ENCODE peak calls at places on chromosomes 6 and 20, in eight cellular contexts. One of them, this sample, is unnamed.

GRCh38 chr6:109483744-109484075 is 691 bp upstream of the ZBTB24 start:
- DNase-seq in lung: no peak
- DNase-seq in astrocyte of the spinal cord: no peak
- DNase-seq in A549: no peak
- DNase-seq in heart right ventricle: no peak
- DNase-seq in neural progenitor cell: no peak
- DNase-seq in H9: no peak
- DNase-seq in OCI-LY7: no peak
- DNase-seq in this sample: no peak

GRCh38 chr6:110446405-110446804 is 30.0 kb downstream of the SLC22A16 start:
- DNase-seq in neural progenitor cell: no peak
- DNase-seq in H9: no peak
- DNase-seq in A549: no peak
- DNase-seq in astrocyte of the spinal cord: no peak
- DNase-seq in OCI-LY7: no peak
- DNase-seq in heart right ventricle: no peak
- DNase-seq in lung: no peak
- DNase-seq in this sample: no peak

GRCh38 chr20:38202153-38202981 is 37.3 kb upstream of the TGM2 start:
- DNase-seq in H9: no peak
- DNase-seq in heart right ventricle: no peak
- DNase-seq in A549: no peak
- DNase-seq in OCI-LY7: no peak
- DNase-seq in lung: no peak
- DNase-seq in neural progenitor cell: no peak
- DNase-seq in astrocyte of the spinal cord: no peak
- DNase-seq in this sample: no peak

GRCh38 chr20:47669927-47670890 is 115.1 kb downstream of the SULF2 start:
- DNase-seq in astrocyte of the spinal cord: no peak
- DNase-seq in A549: no peak
- DNase-seq in heart right ventricle: no peak
- DNase-seq in lung: no peak
- DNase-seq in H9: no peak
- DNase-seq in OCI-LY7: no peak
- DNase-seq in neural progenitor cell: no peak
- DNase-seq in this sample: no peak

GRCh38 chr6:74366634-74367033 is 670.6 kb downstream of the CD109 start:
- DNase-seq in OCI-LY7: no peak
- DNase-seq in heart right ventricle: no peak
- DNase-seq in neural progenitor cell: no peak
- DNase-seq in H9: no peak
- DNase-seq in A549: no peak
- DNase-seq in lung: no peak
- DNase-seq in astrocyte of the spinal cord: peak
- DNase-seq in this sample: no peak

GRCh38 chr6:156687875-156688549 is 89.2 kb upstream of the ARID1B start:
- DNase-seq in neural progenitor cell: peak
- DNase-seq in OCI-LY7: peak
- DNase-seq in H9: peak
- DNase-seq in heart right ventricle: no peak
- DNase-seq in astrocyte of the spinal cord: peak
- DNase-seq in A549: no peak
- DNase-seq in lung: no peak
- DNase-seq in this sample: peak

GRCh38 chr6:5175635-5176034 is 85.1 kb downstream of the LYRM4 start:
- DNase-seq in heart right ventricle: no peak
- DNase-seq in neural progenitor cell: no peak
- DNase-seq in lung: no peak
- DNase-seq in OCI-LY7: no peak
- DNase-seq in astrocyte of the spinal cord: no peak
- DNase-seq in H9: no peak
- DNase-seq in A549: no peak
- DNase-seq in this sample: no peak

GRCh38 chr6:57242505-57242904 is 20.4 kb upstream of the RAB23 start:
- DNase-seq in lung: no peak
- DNase-seq in A549: peak
- DNase-seq in H9: no peak
- DNase-seq in astrocyte of the spinal cord: peak
- DNase-seq in neural progenitor cell: no peak
- DNase-seq in OCI-LY7: no peak
- DNase-seq in heart right ventricle: no peak
- DNase-seq in this sample: no peak

GRCh38 chr6:105196076-105196475 is 16.3 kb upstream of the POPDC3 start:
- DNase-seq in lung: no peak
- DNase-seq in astrocyte of the spinal cord: no peak
- DNase-seq in H9: no peak
- DNase-seq in neural progenitor cell: no peak
- DNase-seq in heart right ventricle: no peak
- DNase-seq in OCI-LY7: no peak
- DNase-seq in A549: no peak
- DNase-seq in this sample: no peak

GRCh38 chr6:34246563-34247391 is 2.0 kb downstream of the SMIM29 start:
- DNase-seq in OCI-LY7: peak
- DNase-seq in neural progenitor cell: peak
- DNase-seq in heart right ventricle: no peak
- DNase-seq in lung: no peak
- DNase-seq in H9: peak
- DNase-seq in astrocyte of the spinal cord: peak
- DNase-seq in A549: no peak
- DNase-seq in this sample: peak

GRCh38 chr6:16762547-16763477 is 1.6 kb upstream of the ATXN1 start:
- DNase-seq in lung: peak
- DNase-seq in OCI-LY7: peak
- DNase-seq in astrocyte of the spinal cord: peak
- DNase-seq in H9: peak
- DNase-seq in A549: peak
- DNase-seq in neural progenitor cell: peak
- DNase-seq in heart right ventricle: peak
- DNase-seq in this sample: peak

GRCh38 chr6:112592159-112592558 is 245.0 kb downstream of the RFPL4B start:
- DNase-seq in H9: no peak
- DNase-seq in OCI-LY7: no peak
- DNase-seq in A549: no peak
- DNase-seq in heart right ventricle: no peak
- DNase-seq in astrocyte of the spinal cord: no peak
- DNase-seq in lung: no peak
- DNase-seq in neural progenitor cell: no peak
- DNase-seq in this sample: no peak

GRCh38 chr6:17042422-17043147 is 59.3 kb upstream of the STMND1 start:
- DNase-seq in H9: peak
- DNase-seq in A549: peak
- DNase-seq in neural progenitor cell: peak
- DNase-seq in OCI-LY7: no peak
- DNase-seq in lung: no peak
- DNase-seq in heart right ventricle: peak
- DNase-seq in astrocyte of the spinal cord: peak
- DNase-seq in this sample: peak

GRCh38 chr6:112415366-112415765 is 68.2 kb downstream of the RFPL4B start:
- DNase-seq in H9: no peak
- DNase-seq in astrocyte of the spinal cord: no peak
- DNase-seq in lung: no peak
- DNase-seq in neural progenitor cell: no peak
- DNase-seq in heart right ventricle: no peak
- DNase-seq in OCI-LY7: no peak
- DNase-seq in A549: no peak
- DNase-seq in this sample: no peak

GRCh38 chr20:23298926-23299672 is 51.5 kb upstream of the NXT1 start:
- DNase-seq in A549: no peak
- DNase-seq in neural progenitor cell: no peak
- DNase-seq in lung: no peak
- DNase-seq in astrocyte of the spinal cord: peak
- DNase-seq in H9: no peak
- DNase-seq in heart right ventricle: no peak
- DNase-seq in OCI-LY7: no peak
- DNase-seq in this sample: no peak

GRCh38 chr6:55875420-55875819 is at the start of gene BMP5:
- DNase-seq in A549: no peak
- DNase-seq in heart right ventricle: no peak
- DNase-seq in lung: no peak
- DNase-seq in OCI-LY7: no peak
- DNase-seq in neural progenitor cell: peak
- DNase-seq in H9: no peak
- DNase-seq in astrocyte of the spinal cord: peak
- DNase-seq in this sample: no peak

GRCh38 chr20:63457737-63458136 is 14.7 kb downstream of the KCNQ2 start:
- DNase-seq in lung: no peak
- DNase-seq in astrocyte of the spinal cord: no peak
- DNase-seq in neural progenitor cell: no peak
- DNase-seq in A549: peak
- DNase-seq in heart right ventricle: peak
- DNase-seq in H9: no peak
- DNase-seq in OCI-LY7: no peak
- DNase-seq in this sample: no peak

GRCh38 chr6:25179051-25179778 is 100.0 kb upstream of the CARMIL1 start:
- DNase-seq in astrocyte of the spinal cord: peak
- DNase-seq in neural progenitor cell: no peak
- DNase-seq in OCI-LY7: no peak
- DNase-seq in A549: no peak
- DNase-seq in heart right ventricle: no peak
- DNase-seq in H9: no peak
- DNase-seq in lung: no peak
- DNase-seq in this sample: no peak

GRCh38 chr6:40346241-40346640 is 240.9 kb downstream of the LRFN2 start:
- DNase-seq in lung: peak
- DNase-seq in astrocyte of the spinal cord: no peak
- DNase-seq in A549: no peak
- DNase-seq in heart right ventricle: no peak
- DNase-seq in OCI-LY7: no peak
- DNase-seq in H9: no peak
- DNase-seq in neural progenitor cell: no peak
- DNase-seq in this sample: no peak

DNA sequence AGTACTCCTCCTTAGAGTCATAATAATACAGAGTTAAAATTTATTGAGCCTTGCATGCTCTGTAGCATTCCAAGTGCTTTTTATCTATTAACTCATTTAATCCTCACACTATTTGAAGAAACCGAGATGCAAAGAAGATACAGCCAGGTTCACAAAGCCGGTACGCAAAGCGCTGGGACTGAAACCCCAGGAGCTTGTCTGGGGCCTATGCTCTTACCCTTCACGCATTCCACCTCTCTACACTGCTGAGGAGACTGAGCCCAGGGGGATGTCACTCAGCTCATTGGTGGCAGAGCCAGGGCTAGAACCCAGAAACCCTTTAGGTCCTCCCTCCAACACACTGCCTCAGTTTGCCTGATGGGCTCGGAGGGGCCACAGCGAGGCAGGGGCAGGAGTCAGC is 19.7 kb upstream of the MRPS18A start:
- DNase-seq in A549: no peak
- DNase-seq in H9: no peak
- DNase-seq in astrocyte of the spinal cord: no peak
- DNase-seq in lung: no peak
- DNase-seq in OCI-LY7: no peak
- DNase-seq in neural progenitor cell: no peak
- DNase-seq in heart right ventricle: no peak
- DNase-seq in this sample: no peak
- TF ChIP-seq CTCF in A549: no peak
- TF ChIP-seq CTCF in H9: no peak
- TF ChIP-seq CTCF in astrocyte of the spinal cord: no peak
- TF ChIP-seq CTCF in lung: no peak
- TF ChIP-seq CTCF in OCI-LY7: no peak
- TF ChIP-seq CTCF in neural progenitor cell: no peak
- TF ChIP-seq CTCF in heart right ventricle: no peak
- TF ChIP-seq CTCF in this sample: no peak

DNA sequence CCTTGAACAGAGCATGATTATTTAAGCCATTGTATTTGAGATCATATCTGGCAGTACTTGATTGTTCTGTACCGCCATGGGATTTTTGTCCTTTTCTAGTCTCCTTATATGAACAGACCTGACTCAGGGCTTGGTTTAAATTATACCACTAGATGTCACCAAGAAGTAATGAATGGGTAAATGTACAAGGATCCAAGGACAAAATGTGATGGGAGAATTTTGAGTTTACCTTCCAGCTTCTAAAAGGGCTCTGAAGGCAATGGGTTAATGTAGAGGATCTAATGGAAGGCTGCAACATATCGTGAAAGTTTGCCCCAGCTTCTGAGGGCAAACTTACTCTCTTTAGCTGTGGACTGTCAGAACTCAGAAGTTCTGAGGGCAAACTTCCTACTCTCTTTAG is 12.0 kb downstream of the RNF8 start:
- DNase-seq in lung: no peak
- DNase-seq in H9: no peak
- DNase-seq in OCI-LY7: no peak
- DNase-seq in neural progenitor cell: no peak
- DNase-seq in heart right ventricle: no peak
- DNase-seq in astrocyte of the spinal cord: peak
- DNase-seq in A549: no peak
- DNase-seq in this sample: no peak
- TF ChIP-seq CTCF in lung: no peak
- TF ChIP-seq CTCF in H9: no peak
- TF ChIP-seq CTCF in OCI-LY7: peak
- TF ChIP-seq CTCF in neural progenitor cell: peak
- TF ChIP-seq CTCF in heart right ventricle: no peak
- TF ChIP-seq CTCF in astrocyte of the spinal cord: peak
- TF ChIP-seq CTCF in A549: peak
- TF ChIP-seq CTCF in this sample: no peak

GRCh38 chr6:125746731-125747588 is 2.5 kb upstream of the HEY2 start:
- DNase-seq in H9: peak
- DNase-seq in astrocyte of the spinal cord: peak
- DNase-seq in lung: peak
- DNase-seq in A549: no peak
- DNase-seq in heart right ventricle: peak
- DNase-seq in neural progenitor cell: peak
- DNase-seq in OCI-LY7: peak
- DNase-seq in this sample: peak
- TF ChIP-seq CTCF in H9: no peak
- TF ChIP-seq CTCF in astrocyte of the spinal cord: peak
- TF ChIP-seq CTCF in lung: no peak
- TF ChIP-seq CTCF in A549: no peak
- TF ChIP-seq CTCF in heart right ventricle: no peak
- TF ChIP-seq CTCF in neural progenitor cell: no peak
- TF ChIP-seq CTCF in OCI-LY7: no peak
- TF ChIP-seq CTCF in this sample: no peak

GRCh38 chr6:141199074-141199473 is 933.7 kb upstream of the GJE1 start:
- DNase-seq in astrocyte of the spinal cord: peak
- DNase-seq in A549: no peak
- DNase-seq in lung: no peak
- DNase-seq in H9: no peak
- DNase-seq in heart right ventricle: no peak
- DNase-seq in OCI-LY7: no peak
- DNase-seq in neural progenitor cell: peak
- DNase-seq in this sample: no peak

DNA sequence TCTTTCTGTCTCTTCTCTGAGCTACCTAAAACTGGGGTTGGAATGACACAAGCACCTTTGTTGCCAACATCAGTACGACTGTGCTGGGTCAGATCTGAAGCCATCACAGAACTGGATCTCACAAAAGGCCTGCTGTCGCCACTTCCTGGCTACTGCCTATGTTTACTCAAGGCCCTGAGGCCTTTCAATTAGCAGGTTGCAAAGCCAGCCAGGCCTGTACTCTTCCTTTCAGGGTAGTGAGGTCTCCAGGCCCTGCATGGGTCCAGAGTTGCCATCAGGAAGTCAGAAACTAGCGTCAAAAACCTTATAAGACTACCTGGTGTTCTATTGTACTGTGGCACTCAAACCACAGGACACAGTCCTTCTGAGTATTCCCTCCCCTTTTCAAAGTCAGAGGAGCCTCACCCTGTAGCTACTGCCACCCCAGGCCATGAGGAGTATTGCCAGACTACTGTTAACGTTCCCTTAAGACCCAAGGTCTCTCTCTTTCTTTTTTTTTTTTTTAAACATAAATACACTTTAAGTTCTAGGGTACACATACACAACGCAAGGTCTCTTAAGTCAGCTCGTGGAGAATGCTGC is 937.4 kb upstream of the GJE1 start:
- DNase-seq in H9: no peak
- DNase-seq in astrocyte of the spinal cord: no peak
- DNase-seq in A549: no peak
- DNase-seq in neural progenitor cell: no peak
- DNase-seq in heart right ventricle: no peak
- DNase-seq in lung: no peak
- DNase-seq in OCI-LY7: peak
- DNase-seq in this sample: no peak
- TF ChIP-seq CTCF in H9: peak
- TF ChIP-seq CTCF in astrocyte of the spinal cord: no peak
- TF ChIP-seq CTCF in A549: no peak
- TF ChIP-seq CTCF in neural progenitor cell: no peak
- TF ChIP-seq CTCF in heart right ventricle: no peak
- TF ChIP-seq CTCF in lung: no peak
- TF ChIP-seq CTCF in OCI-LY7: peak
- TF ChIP-seq CTCF in this sample: no peak